ENCODE peak calls at places on chromosomes 13 and 19, in seven cellular contexts. G is Peyer's patch, P is ascending aorta, J is thyroid gland, X is body of pancreas, Y is colonic mucosa, D is HepG2. Q is an unnamed sample. For H3K4me1, the result is how much of the 10 kb centered on the place peaks cover.

GRCh38 chr19:31272707-31273106 is 76.5 kb downstream of the TSHZ3 start:
- DNase-seq in G (no peak), P (no peak), Y (no peak), D (no peak), X (no peak), J (no peak), Q (no peak)

GRCh38 chr19:52231154-52231565 is 38.2 kb upstream of the ZNF766 start:
- DNase-seq in P (no peak), D (no peak), J (no peak), X (no peak), Y (no peak), G (no peak), Q (peak)

GRCh38 chr13:36033035-36033434 is 98.1 kb downstream of the DCLK1 start:
- DNase-seq in G (no peak), Y (no peak), J (no peak), D (no peak), P (no peak), X (no peak), Q (no peak)

GRCh38 chr19:53908106-53908932 is 759 bp upstream of the CACNG7 start:
- DNase-seq in D (no peak), X (peak), G (no peak), Y (peak), P (no peak), J (no peak), Q (peak)

GRCh38 chr13:112204376-112204775 is 137.4 kb downstream of the SOX1 start:
- DNase-seq in G (no peak), Y (no peak), P (no peak), J (no peak), D (no peak), X (no peak), Q (no peak)

GRCh38 chr13:45851171-45851889 is at the start of gene SIAH3:
- DNase-seq in Y (no peak), G (peak), X (peak), P (no peak), J (no peak), D (no peak), Q (peak)

GRCh38 chr19:1856345-1856697 is 7.1 kb downstream of the KLF16 start:
- DNase-seq in X (no peak), D (no peak), P (no peak), G (no peak), J (no peak), Y (no peak), Q (no peak)

GRCh38 chr19:4714016-4714415 is 9.6 kb downstream of the DPP9 start:
- DNase-seq in G (no peak), Y (no peak), J (no peak), D (no peak), X (no peak), P (no peak), Q (no peak)

GRCh38 chr19:43639507-43640423 is at the start of gene CADM4:
- DNase-seq in G (no peak), P (no peak), Y (peak), D (no peak), J (peak), X (peak), Q (no peak)

GRCh38 chr13:73519720-73520119 is 460.9 kb downstream of the KLF5 start:
- DNase-seq in J (no peak), X (no peak), D (no peak), Y (no peak), G (no peak), P (no peak), Q (no peak)

GRCh38 chr19:916645-917322 is 349 bp upstream of the KISS1R start:
- DNase-seq in G (no peak), J (peak), D (peak), Y (no peak), X (peak), P (no peak), Q (no peak)

GRCh38 chr13:61880576-61881283 is 465.1 kb upstream of the PCDH20 start:
- DNase-seq in P (no peak), J (peak), Y (no peak), X (peak), D (peak), G (no peak), Q (peak)
- TF ChIP-seq CTCF in P (no peak), J (peak), Y (no peak), X (peak), D (peak), G (no peak), Q (peak)

GRCh38 chr13:24254151-24254810 is 55.1 kb upstream of the C1QTNF9 start:
- DNase-seq in X (no peak), Y (no peak), J (no peak), P (peak), G (no peak), D (no peak), Q (no peak)
- H3K4me1 ChIP-seq in X (under half), Y (under half), J (under half), P (under half), G (under half), D (under half), Q (under half)

GRCh38 chr19:46480409-46480808 is 9.0 kb upstream of the PNMA8A start:
- DNase-seq in P (no peak), J (no peak), D (no peak), X (no peak), Y (no peak), G (no peak), Q (peak)
- H3K27ac ChIP-seq in P (peak), J (peak), D (no peak), X (no peak), Y (peak), G (peak), Q (peak)

GRCh38 chr13:23683084-23683483 is 112.9 kb downstream of the TNFRSF19 start:
- DNase-seq in Y (no peak), P (no peak), G (no peak), D (no peak), J (no peak), X (no peak), Q (no peak)

GRCh38 chr13:23680836-23681235 is 110.6 kb downstream of the TNFRSF19 start:
- DNase-seq in J (no peak), P (no peak), D (no peak), Y (no peak), X (no peak), G (no peak), Q (no peak)

GRCh38 chr13:23678768-23679167 is 108.6 kb downstream of the TNFRSF19 start:
- DNase-seq in P (no peak), J (no peak), X (no peak), G (no peak), D (peak), Y (no peak), Q (no peak)

GRCh38 chr13:23681253-23681652 is 111.0 kb downstream of the TNFRSF19 start:
- DNase-seq in D (no peak), P (no peak), X (no peak), Y (no peak), G (no peak), J (no peak), Q (no peak)

GRCh38 chr13:23679214-23679613 is 109.0 kb downstream of the TNFRSF19 start:
- DNase-seq in P (no peak), D (no peak), Y (no peak), J (no peak), X (peak), G (no peak), Q (no peak)
- TF ChIP-seq CTCF in P (no peak), D (no peak), Y (no peak), J (no peak), X (no peak), G (no peak), Q (no peak)

Q was measured in testis.